ENCODE peak calls at places on chromosomes 3 and 15, in eight cellular contexts. U, R, W, J, C, A, G and I are unnamed samples.

GRCh38 chr15:40906947-40907802 is 12.9 kb downstream of the VPS18 start:
- DNase-seq in U (peak; percentile 68), R (no peak), W (peak; percentile 81), J (no peak), C (no peak), A (no peak), G (peak; percentile 41), I (no peak)

GRCh38 chr3:109161487-109162108 is 25.1 kb downstream of the C3orf85 start:
- DNase-seq in U (no peak), R (no peak), W (no peak), J (peak; percentile 17), C (no peak), A (no peak), G (no peak), I (no peak)

GRCh38 chr15:61364871-61365270 is 135.8 kb upstream of the RORA start:
- DNase-seq in U (no peak), R (peak; percentile 17), W (no peak), J (no peak), C (no peak), A (no peak), G (no peak), I (no peak)

GRCh38 chr3:104460477-104461406 is 906.0 kb upstream of the ALCAM start:
- DNase-seq in U (no peak), R (peak; percentile 23), W (no peak), J (no peak), C (no peak), A (no peak), G (peak; percentile 32), I (no peak)

GRCh38 chr3:71318459-71318827 is 265.1 kb downstream of the FOXP1 start:
- DNase-seq in U (no peak), R (no peak), W (no peak), J (no peak), C (no peak), A (no peak), G (no peak), I (no peak)

GRCh38 chr3:107752202-107752990 is 229.6 kb downstream of the BBX start:
- DNase-seq in U (no peak), R (no peak), W (no peak), J (peak; percentile 50), C (no peak), A (no peak), G (peak; percentile 41), I (peak; percentile 24)

GRCh38 chr15:33179874-33180273 is 14.6 kb downstream of the FMN1 start:
- DNase-seq in U (no peak), R (no peak), W (no peak), J (no peak), C (no peak), A (no peak), G (no peak), I (no peak)

GRCh38 chr3:33732394-33732793 is 14.3 kb upstream of the CLASP2 start:
- DNase-seq in U (no peak), R (no peak), W (no peak), J (peak; percentile 37), C (no peak), A (no peak), G (no peak), I (peak; percentile 32)

GRCh38 chr15:91192285-91193058 is 92.4 kb downstream of the SV2B start:
- DNase-seq in U (no peak), R (no peak), W (no peak), J (no peak), C (no peak), A (no peak), G (no peak), I (no peak)

GRCh38 chr3:38580450-38581382 is 68.8 kb downstream of the SCN5A start:
- DNase-seq in U (no peak), R (no peak), W (no peak), J (no peak), C (no peak), A (no peak), G (no peak), I (no peak)

GRCh38 chr3:11434017-11434526 is 161.9 kb downstream of the ATG7 start:
- DNase-seq in U (peak; percentile 12), R (peak; percentile 62), W (peak; percentile 70), J (no peak), C (no peak), A (no peak), G (peak; percentile 73), I (no peak)

GRCh38 chr3:179015551-179016020 is 56.0 kb downstream of the ZMAT3 start:
- DNase-seq in U (peak; percentile 22), R (peak; percentile 66), W (no peak), J (peak; percentile 70), C (peak; percentile 30), A (no peak), G (peak; percentile 83), I (peak; percentile 82)

GRCh38 chr3:165854696-165855095 is 17.5 kb upstream of the BCHE start:
- DNase-seq in U (no peak), R (no peak), W (no peak), J (peak; percentile 18), C (no peak), A (no peak), G (no peak), I (peak; percentile 16)

GRCh38 chr3:140731440-140732119 is 53.7 kb downstream of the TRIM42 start:
- DNase-seq in U (no peak), R (no peak), W (no peak), J (no peak), C (no peak), A (no peak), G (no peak), I (no peak)

GRCh38 chr3:17088602-17089313 is 204.0 kb downstream of the PLCL2 start:
- DNase-seq in U (peak; percentile 3), R (no peak), W (no peak), J (no peak), C (no peak), A (no peak), G (no peak), I (no peak)

GRCh38 chr15:63050737-63051700 is 8.5 kb downstream of the TPM1 start:
- DNase-seq in U (no peak), R (no peak), W (no peak), J (peak; percentile 96), C (no peak), A (no peak), G (peak; percentile 88), I (peak; percentile 96)

GRCh38 chr15:99224815-99225214 is 24.6 kb downstream of the TTC23 start:
- DNase-seq in U (no peak), R (no peak), W (no peak), J (no peak), C (no peak), A (no peak), G (no peak), I (no peak)

GRCh38 chr3:65729553-65729952 is 309.2 kb downstream of the MAGI1 start:
- DNase-seq in U (no peak), R (peak; percentile 47), W (no peak), J (no peak), C (no peak), A (no peak), G (peak; percentile 84), I (no peak)

GRCh38 chr3:47408839-47409229 is 28.0 kb downstream of the PTPN23 start:
- DNase-seq in U (no peak), R (no peak), W (no peak), J (no peak), C (no peak), A (no peak), G (no peak), I (no peak)

GRCh38 chr3:38264307-38264706 is 1.3 kb upstream of the SLC22A13 start:
- DNase-seq in U (no peak), R (no peak), W (no peak), J (no peak), C (no peak), A (no peak), G (no peak), I (no peak)

GRCh38 chr3:14925729-14926591 is 21.4 kb upstream of the NR2C2 start:
- DNase-seq in U (peak; percentile 58), R (no peak), W (no peak), J (peak; percentile 72), C (peak; percentile 36), A (no peak), G (peak; percentile 71), I (peak; percentile 77)

GRCh38 chr15:74616996-74617395 is 1.4 kb downstream of the CLK3 start:
- DNase-seq in U (no peak), R (no peak), W (no peak), J (no peak), C (no peak), A (no peak), G (no peak), I (peak; percentile 68)

GRCh38 chr15:74613953-74614743 is 1.5 kb upstream of the CLK3 start:
- DNase-seq in U (no peak), R (no peak), W (no peak), J (no peak), C (no peak), A (peak; percentile 98), G (no peak), I (no peak)

GRCh38 chr15:74614744-74615312 is 808 bp upstream of the CLK3 start:
- DNase-seq in U (peak; percentile 86), R (peak; percentile 85), W (peak; percentile 93), J (peak; percentile 64), C (peak; percentile 67), A (peak; percentile 58), G (peak; percentile 62), I (peak; percentile 92)

GRCh38 chr15:74616020-74616939 is 644 bp downstream of the CLK3 start:
- DNase-seq in U (peak; percentile 87), R (peak; percentile 85), W (peak; percentile 85), J (no peak), C (peak; percentile 46), A (peak; percentile 50), G (peak; percentile 63), I (peak; percentile 90)

GRCh38 chr15:74615313-74616019 is at the start of gene CLK3:
- DNase-seq in U (peak; percentile 97), R (peak; percentile 96), W (peak; percentile 98), J (peak; percentile 92), C (peak; percentile 82), A (peak; percentile 100), G (peak; percentile 89), I (peak; percentile 98)
- TF ChIP-seq POLR2A in U (peak; percentile 29), R (no peak), W (peak; percentile 85), J (peak; percentile 56), C (peak; percentile 59), A (peak; percentile 59), G (peak; percentile 83), I (peak; percentile 76)

GRCh38 chr3:100492059-100492809 is at the start of gene TMEM45A:
- DNase-seq in U (peak; percentile 95), R (peak; percentile 97), W (peak; percentile 98), J (peak; percentile 95), C (peak; percentile 93), A (peak; percentile 92), G (peak; percentile 95), I (peak; percentile 93)
- TF ChIP-seq POLR2A in U (no peak), R (no peak), W (peak; percentile 73), J (peak; percentile 74), C (peak; percentile 64), A (no peak), G (peak; percentile 96), I (peak; percentile 48)

GRCh38 chr15:68195336-68196112 is 9.6 kb downstream of the CALML4 start:
- DNase-seq in U (no peak), R (no peak), W (no peak), J (no peak), C (no peak), A (no peak), G (no peak), I (no peak)
- TF ChIP-seq POLR2A in U (no peak), R (no peak), W (no peak), J (no peak), C (no peak), A (no peak), G (no peak), I (no peak)

DNA sequence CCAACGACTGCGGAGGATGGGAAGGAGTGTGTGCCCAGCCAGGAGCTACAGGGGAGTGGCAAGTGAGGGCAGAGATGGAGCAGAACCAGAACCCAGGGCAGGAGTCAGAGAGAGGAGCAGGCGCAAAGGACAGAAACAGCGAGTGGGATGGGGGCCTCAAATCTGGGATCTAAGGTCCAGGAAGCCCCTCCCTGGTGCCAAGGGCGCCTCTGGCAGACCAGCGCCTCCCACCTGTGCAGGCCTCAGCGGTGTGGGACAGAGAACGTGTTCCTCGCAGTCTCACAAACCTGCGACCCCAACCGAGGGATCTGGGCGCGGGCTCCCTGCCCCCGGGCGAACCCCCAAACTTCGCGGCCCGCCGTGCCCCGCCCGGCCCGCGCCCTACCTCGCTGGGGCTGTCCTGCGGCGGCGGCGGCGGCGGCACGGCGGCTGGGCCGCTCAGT is 292 bp downstream of the PCBP4 start:
- DNase-seq in U (no peak), R (no peak), W (no peak), J (no peak), C (no peak), A (no peak), G (no peak), I (no peak)
- TF ChIP-seq POLR2A in U (no peak), R (no peak), W (no peak), J (no peak), C (no peak), A (no peak), G (no peak), I (no peak)